ENCODE peak calls at places on chromosome 22, in nine cellular contexts. K is uterus; Z is Caco-2; J is IMR-90; F is GM23248; I is CD8-positive, alpha-beta memory T cell; L is MM.1S; H is CD4-positive, alpha-beta memory T cell; U is HCT116. O is an unnamed sample.

GRCh38 chr22:41574847-41575381 is 14.1 kb downstream of the CSDC2 start:
- DNase-seq in Z (no peak), F (peak; percentile 35), J (peak; percentile 19), L (no peak), H (no peak), I (no peak), U (no peak), K (peak; percentile 81), O (peak; percentile 39)

GRCh38 chr22:40533712-40534378 is 102.7 kb downstream of the MRTFA start:
- DNase-seq in F (peak; percentile 75), J (peak; percentile 74), H (peak; percentile 78), I (peak; percentile 7), Z (no peak), U (no peak), L (peak; percentile 79), K (no peak), O (no peak)

GRCh38 chr22:30555282-30556210 is 9.0 kb upstream of the SEC14L6 start:
- DNase-seq in L (no peak), H (no peak), U (no peak), K (no peak), F (no peak), Z (peak; percentile 28), I (no peak), J (no peak), O (no peak)

GRCh38 chr22:41302016-41302767 is 867 bp downstream of the ZC3H7B start:
- DNase-seq in H (no peak), U (no peak), K (no peak), J (no peak), F (peak; percentile 41), Z (no peak), I (no peak), L (no peak), O (no peak)

GRCh38 chr22:24728790-24729637 is 45.5 kb downstream of the PIWIL3 start:
- DNase-seq in F (no peak), I (no peak), J (peak; percentile 74), Z (peak; percentile 74), H (no peak), U (no peak), L (no peak), K (no peak), O (no peak)

GRCh38 chr22:35630387-35630793 is 13.3 kb upstream of the MB start:
- DNase-seq in L (no peak), J (peak; percentile 63), Z (peak; percentile 35), U (peak; percentile 38), K (peak; percentile 39), F (peak; percentile 78), I (no peak), H (no peak), O (no peak)

GRCh38 chr22:27662359-27663030 is 139.1 kb downstream of the MN1 start:
- DNase-seq in H (no peak), K (peak; percentile 22), F (no peak), J (no peak), U (no peak), Z (no peak), L (no peak), I (no peak), O (peak; percentile 37)

GRCh38 chr22:40046126-40046525 is 51.4 kb downstream of the FAM83F start:
- DNase-seq in J (no peak), H (no peak), F (no peak), K (no peak), L (no peak), I (no peak), U (no peak), Z (no peak), O (no peak)

DNA sequence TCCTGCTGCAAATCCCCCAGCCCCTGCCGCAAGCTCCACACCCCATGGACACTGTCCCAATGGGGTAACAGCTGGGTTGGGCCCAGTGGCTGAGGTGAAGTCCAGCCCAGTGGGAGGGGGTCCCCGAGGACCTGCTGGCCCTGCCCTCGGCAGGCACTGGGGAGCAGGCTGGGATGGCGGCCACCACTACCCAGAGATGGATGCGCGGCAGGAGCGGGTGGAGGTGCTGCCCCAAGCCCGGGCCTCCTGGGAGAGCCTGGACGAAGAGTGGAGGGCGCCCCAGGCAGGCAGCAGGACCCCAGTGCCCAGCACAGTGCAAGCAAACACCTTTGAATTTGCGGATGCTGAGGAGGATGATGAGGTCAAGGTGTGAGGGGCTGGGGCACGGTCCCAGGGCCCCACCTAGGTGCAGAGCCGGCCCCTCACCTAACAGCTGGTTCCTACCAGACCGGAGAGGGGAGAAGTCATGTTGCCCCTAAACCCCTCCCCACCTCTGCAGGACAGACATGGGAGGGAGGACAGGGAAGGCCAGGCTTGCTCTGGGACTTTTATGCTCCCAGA is 8.2 kb downstream of the CDC42EP1 start:
- DNase-seq in L (no peak), U (no peak), K (no peak), J (no peak), H (no peak), Z (no peak), F (no peak), I (no peak), O (no peak)
- H3K4me1 ChIP-seq in L (peaks cover 10% of the 10 kb centered on the region), U (peaks cover 84% of the 10 kb centered on the region), K (peaks cover 24% of the 10 kb centered on the region), J (peaks cover 16% of the 10 kb centered on the region), H (peaks cover 20% of the 10 kb centered on the region), Z (peaks cover 72% of the 10 kb centered on the region), F (peaks cover 23% of the 10 kb centered on the region), I (peaks cover 22% of the 10 kb centered on the region), O (peaks cover 24% of the 10 kb centered on the region)

DNA sequence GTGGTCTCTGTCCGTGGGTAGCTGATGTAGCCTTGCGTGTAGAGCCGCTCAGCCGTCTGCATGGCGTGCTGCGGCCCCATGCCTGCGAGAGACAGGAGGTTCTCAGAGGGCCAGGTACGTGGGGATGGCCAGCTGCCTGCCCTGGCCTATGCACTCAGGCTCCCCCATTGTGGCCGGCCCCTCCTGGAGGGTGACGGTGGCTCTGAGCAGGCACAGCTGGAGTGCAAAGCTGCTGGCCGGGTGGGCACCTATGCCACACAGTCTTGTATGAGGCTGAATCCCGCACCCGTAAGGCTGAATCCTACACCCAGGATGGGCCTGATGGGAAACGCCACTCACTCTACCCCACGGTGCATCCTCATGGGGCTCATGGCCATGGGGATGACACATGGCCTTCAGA is 11.6 kb upstream of the PPM1F start:
- DNase-seq in L (no peak), Z (no peak), F (no peak), U (no peak), H (no peak), K (no peak), J (no peak), I (no peak), O (no peak)
- H3K4me3 ChIP-seq in L (no peak overlapping the region), Z (no peak overlapping the region), F (no peak overlapping the region), U (no peak overlapping the region), H (no peak overlapping the region), K (no peak overlapping the region), J (no peak overlapping the region), I (no peak overlapping the region), O (no peak overlapping the region)

GRCh38 chr22:46372686-46373085 is 37.2 kb downstream of the TRMU start:
- DNase-seq in U (no peak), I (no peak), Z (no peak), H (no peak), L (no peak), J (no peak), F (no peak), K (no peak), O (no peak)

GRCh38 chr22:46371623-46372226 is 36.2 kb downstream of the TRMU start:
- DNase-seq in K (no peak), L (no peak), I (no peak), H (no peak), J (no peak), U (no peak), Z (no peak), F (no peak), O (no peak)

GRCh38 chr22:46369716-46370583 is 34.4 kb downstream of the TRMU start:
- DNase-seq in K (no peak), Z (no peak), H (no peak), F (no peak), L (no peak), U (no peak), I (no peak), J (no peak), O (no peak)

GRCh38 chr22:46368871-46369715 is 33.6 kb downstream of the TRMU start:
- DNase-seq in K (no peak), I (no peak), U (no peak), J (no peak), F (no peak), L (no peak), H (no peak), Z (no peak), O (no peak)

GRCh38 chr22:46370584-46371373 is 35.3 kb downstream of the TRMU start:
- DNase-seq in Z (peak; percentile 74), F (no peak), J (no peak), U (no peak), L (peak; percentile 19), K (no peak), H (peak; percentile 55), I (peak; percentile 60), O (no peak)
- H3K4me1 ChIP-seq in Z (peaks cover 23% of the 10 kb centered on the region), F (no peaks in the 10 kb centered on the region), J (no peaks in the 10 kb centered on the region), U (peaks cover 18% of the 10 kb centered on the region), L (peaks cover 25% of the 10 kb centered on the region), K (no peaks in the 10 kb centered on the region), H (peaks cover 44% of the 10 kb centered on the region), I (peaks cover 46% of the 10 kb centered on the region), O (peaks cover 8% of the 10 kb centered on the region)

GRCh38 chr22:45907996-45908395 is 69.0 kb downstream of the WNT7B start:
- DNase-seq in H (no peak), L (no peak), F (no peak), U (no peak), I (no peak), Z (no peak), J (no peak), K (no peak), O (no peak)

GRCh38 chr22:45907378-45907777 is 69.6 kb downstream of the WNT7B start:
- DNase-seq in U (no peak), L (no peak), J (no peak), F (no peak), I (no peak), K (no peak), H (no peak), Z (no peak), O (no peak)

GRCh38 chr22:45906946-45907345 is 70.0 kb downstream of the WNT7B start:
- DNase-seq in L (no peak), J (no peak), Z (no peak), F (no peak), K (no peak), H (no peak), I (no peak), U (no peak), O (no peak)

GRCh38 chr22:45905326-45905923 is 71.5 kb downstream of the WNT7B start:
- DNase-seq in K (no peak), J (no peak), F (no peak), Z (no peak), H (no peak), L (no peak), U (no peak), I (no peak), O (no peak)

DNA sequence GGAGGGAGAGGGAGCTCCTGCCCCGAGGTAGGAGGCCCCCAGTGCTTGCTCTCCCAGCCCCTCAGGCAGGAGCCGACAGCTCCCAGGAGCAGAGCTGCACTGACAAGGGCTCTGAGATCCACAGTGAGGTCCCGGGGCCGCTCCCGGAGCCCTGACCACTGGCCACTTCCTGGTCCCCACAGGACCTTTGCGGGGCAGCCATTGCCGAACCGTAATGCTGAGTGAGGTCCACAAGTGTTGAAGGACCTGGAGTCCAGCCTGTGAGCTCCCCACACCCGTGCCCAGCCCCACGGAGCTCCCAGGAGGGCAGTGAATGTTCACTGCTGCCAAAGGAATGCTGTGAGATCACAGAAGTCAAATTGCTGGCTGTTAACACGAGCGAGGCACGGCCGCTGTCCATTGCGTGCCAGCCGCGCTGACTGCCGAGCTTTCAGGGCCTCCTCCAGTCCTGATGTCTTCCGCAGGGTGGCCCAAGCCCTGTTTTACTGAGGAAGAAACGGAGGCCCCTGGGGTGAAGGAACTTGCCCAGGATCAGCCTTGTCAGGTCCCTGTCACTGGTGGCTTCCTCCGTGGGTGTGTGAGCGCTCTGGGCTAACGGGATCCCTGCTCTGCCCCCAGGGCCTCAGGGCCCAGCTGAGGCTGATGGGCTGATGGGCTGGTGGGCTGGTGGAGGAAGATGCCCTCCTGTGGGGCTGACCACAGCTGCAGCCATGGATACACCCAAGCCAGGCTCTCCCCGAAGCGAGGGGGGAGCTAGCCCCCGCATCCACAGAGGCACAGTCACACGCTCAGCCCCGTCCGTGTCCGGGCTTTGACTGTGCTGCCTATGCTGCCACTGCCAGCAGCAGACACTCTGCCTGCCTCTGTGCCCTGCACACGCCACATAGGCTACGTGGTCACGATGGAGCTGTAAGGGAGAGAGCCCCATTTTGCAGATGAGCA is 70.8 kb downstream of the WNT7B start:
- DNase-seq in F (peak; percentile 91), J (peak; percentile 62), Z (no peak), I (no peak), H (no peak), K (no peak), L (no peak), U (no peak), O (no peak)
- H3K4me3 ChIP-seq in F (peak overlapping the region; percentile 47), J (no peak overlapping the region), Z (no peak overlapping the region), I (no peak overlapping the region), H (no peak overlapping the region), K (no peak overlapping the region), L (no peak overlapping the region), U (no peak overlapping the region), O (no peak overlapping the region)